ENCODE peak calls at places on chromosomes 16 and 17, in six cellular contexts. Z, I, H, G, F and M are unnamed samples. For H3K36me3, the result is how much of the 10 kb centered on the place peaks cover.

GRCh38 chr16:48959204-48959603 is 322.4 kb downstream of the CBLN1 start:
- DNase-seq in Z (no peak), H (no peak), F (no peak), I (no peak), G (no peak), M (peak)

GRCh38 chr16:3755249-3755648 is 37.9 kb upstream of the TRAP1 start:
- DNase-seq in I (no peak), G (no peak), F (no peak), Z (no peak), H (no peak), M (no peak)

GRCh38 chr16:81590714-81591537 is 146.3 kb downstream of the CMIP start:
- DNase-seq in G (no peak), Z (no peak), F (no peak), I (no peak), H (no peak), M (no peak)

GRCh38 chr16:84836234-84836647 is 16.5 kb downstream of the CRISPLD2 start:
- DNase-seq in Z (peak), G (peak), H (no peak), F (peak), I (no peak), M (peak)

GRCh38 chr17:75345514-75346167 is 56.4 kb upstream of the SLC25A19 start:
- DNase-seq in H (peak), Z (peak), G (no peak), F (no peak), I (peak), M (no peak)

GRCh38 chr17:44941712-44942331 is 5.8 kb downstream of the KIF18B start:
- DNase-seq in F (no peak), I (peak), H (no peak), Z (no peak), G (no peak), M (no peak)

GRCh38 chr16:55443855-55444254 is 35.1 kb upstream of the MMP2 start:
- DNase-seq in F (no peak), G (no peak), I (no peak), Z (no peak), H (no peak), M (no peak)

GRCh38 chr17:74212913-74213791 is at the start of gene TTYH2:
- DNase-seq in Z (peak), F (peak), H (peak), I (peak), G (peak), M (peak)

GRCh38 chr16:67394271-67395104 is 1.2 kb upstream of the TPPP3 start:
- DNase-seq in H (no peak), F (no peak), Z (no peak), I (peak), G (peak), M (no peak)

GRCh38 chr16:85840801-85841200 is 41.3 kb downstream of the COX4I1 start:
- DNase-seq in Z (no peak), H (no peak), G (no peak), F (no peak), I (no peak), M (no peak)

GRCh38 chr16:81004646-81005353 is 1.9 kb downstream of the CMC2 start:
- DNase-seq in H (peak), F (peak), G (no peak), Z (no peak), I (no peak), M (peak)

GRCh38 chr16:82700541-82701240 is 73.9 kb downstream of the CDH13 start:
- DNase-seq in F (peak), G (no peak), Z (no peak), I (no peak), H (no peak), M (peak)

GRCh38 chr17:14903810-14904209 is 361.3 kb downstream of the PMP22 start:
- DNase-seq in G (no peak), Z (no peak), H (no peak), I (no peak), F (peak), M (peak)

GRCh38 chr17:55735784-55736405 is 13.2 kb upstream of the TMEM100 start:
- DNase-seq in H (peak), F (peak), G (no peak), I (peak), Z (peak), M (peak)

GRCh38 chr17:10156082-10156445 is 42.3 kb downstream of the GAS7 start:
- DNase-seq in I (no peak), Z (no peak), H (no peak), G (no peak), F (no peak), M (no peak)

GRCh38 chr16:79542196-79542859 is 58.2 kb downstream of the MAF start:
- DNase-seq in F (no peak), Z (peak), H (no peak), G (peak), I (no peak), M (no peak)

GRCh38 chr17:76467366-76467765 is at the start of gene AANAT:
- DNase-seq in Z (no peak), F (no peak), I (no peak), G (no peak), H (no peak), M (no peak)

GRCh38 chr17:58755577-58756245 is at the start of gene PPM1E:
- DNase-seq in F (peak), H (no peak), G (peak), I (peak), Z (peak), M (no peak)

GRCh38 chr16:89370081-89370511 is 120.3 kb downstream of the ANKRD11 start:
- DNase-seq in I (peak), H (no peak), F (peak), Z (no peak), G (no peak), M (no peak)

GRCh38 chr17:44522883-44523671 is 19.9 kb upstream of the GPATCH8 start:
- DNase-seq in F (peak), Z (peak), G (peak), I (peak), H (peak), M (peak)

GRCh38 chr17:65359016-65359415 is 202.4 kb downstream of the AXIN2 start:
- DNase-seq in I (no peak), H (no peak), Z (no peak), F (peak), G (no peak), M (peak)

GRCh38 chr17:19397556-19398041 is 10.6 kb upstream of the MFAP4 start:
- DNase-seq in G (no peak), F (no peak), H (no peak), I (no peak), Z (peak), M (peak)

GRCh38 chr17:37518816-37519215 is 29.1 kb downstream of the DUSP14 start:
- DNase-seq in H (no peak), F (no peak), Z (no peak), I (no peak), G (no peak), M (no peak)

GRCh38 chr16:85370881-85371651 is 242.1 kb upstream of the GSE1 start:
- DNase-seq in G (peak), Z (peak), H (no peak), F (no peak), I (no peak), M (peak)

GRCh38 chr17:28896491-28896883 is 1.0 kb downstream of the FLOT2 start:
- DNase-seq in H (no peak), F (no peak), G (no peak), Z (no peak), I (no peak), M (no peak)

GRCh38 chr17:850828-851759 is 68.9 kb downstream of the MRM3 start:
- DNase-seq in G (peak), I (no peak), F (peak), H (no peak), Z (no peak), M (peak)

GRCh38 chr16:88405325-88406060 is 22.7 kb downstream of the ZNF469 start:
- DNase-seq in F (peak), H (no peak), G (no peak), I (no peak), Z (no peak), M (no peak)

GRCh38 chr17:67448449-67448848 is 71.4 kb downstream of the PITPNC1 start:
- DNase-seq in Z (no peak), I (no peak), G (no peak), F (no peak), H (no peak), M (no peak)

GRCh38 chr17:888998-889401 is 90.6 kb downstream of the NXN start:
- DNase-seq in H (peak), Z (no peak), I (no peak), G (no peak), F (no peak), M (no peak)

DNA sequence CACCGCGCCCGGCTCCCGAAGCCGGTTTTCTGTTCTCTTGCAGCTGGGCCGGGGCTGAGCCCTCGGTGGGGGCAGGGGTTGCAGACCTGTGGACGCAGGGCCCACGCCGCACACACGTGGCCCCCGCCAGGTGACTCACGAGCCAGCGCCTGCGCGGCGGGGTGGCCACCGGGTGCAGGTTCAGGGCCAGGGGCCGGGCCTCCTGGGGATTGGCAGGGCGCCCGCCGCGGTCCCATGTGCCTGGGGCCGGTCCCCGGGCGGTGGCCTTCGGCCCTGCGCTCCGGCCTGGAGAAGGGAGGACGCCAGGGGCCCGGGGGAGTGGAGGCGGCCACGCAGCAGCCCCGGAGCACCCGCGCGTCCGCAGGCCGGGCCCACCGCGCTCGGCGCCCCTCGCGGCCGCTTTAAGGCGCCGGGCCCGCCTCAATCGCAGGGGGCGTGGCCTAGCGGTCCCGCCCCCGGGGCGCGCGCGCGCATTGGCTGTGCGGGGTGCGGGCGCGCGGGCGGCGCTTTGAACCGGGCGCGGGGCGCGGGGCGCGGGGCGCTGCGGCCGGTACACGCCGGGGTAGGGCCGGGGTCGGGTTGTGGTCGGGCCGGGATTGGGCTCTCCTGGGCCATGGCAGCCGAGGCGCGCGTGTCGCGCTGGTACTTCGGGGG is at the start of gene SLC25A10:
- DNase-seq in H (peak), I (peak), F (peak), Z (peak), G (peak), M (peak)
- TF ChIP-seq CTCF in H (no peak), I (no peak), F (no peak), Z (peak), G (no peak), M (no peak)

GRCh38 chr17:50469005-50469605 is 425 bp upstream of the CHAD start:
- DNase-seq in H (no peak), Z (no peak), G (peak), F (no peak), I (no peak), M (no peak)
- H3K4me3 ChIP-seq in H (no peak), Z (peak), G (peak), F (peak), I (no peak), M (no peak)

DNA sequence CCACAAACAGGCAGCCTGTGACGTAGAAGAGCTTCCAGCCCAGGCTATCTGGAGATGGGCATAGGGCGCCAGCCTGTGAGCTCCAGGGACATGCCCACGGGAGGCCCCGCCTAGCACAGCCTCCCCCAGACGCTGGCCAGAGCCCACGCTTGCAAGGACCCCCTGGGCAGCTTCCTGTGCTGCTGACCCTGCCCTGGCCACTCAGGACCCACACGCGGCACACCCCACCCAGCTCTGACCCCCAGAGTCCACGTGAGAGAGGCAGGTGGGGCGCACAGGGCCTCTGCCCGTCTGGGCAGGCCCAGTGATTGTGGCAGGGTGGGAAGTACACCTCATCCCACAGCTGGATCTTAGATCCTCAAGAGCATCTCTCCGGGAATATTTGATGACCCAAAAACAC is 3.9 kb downstream of the CYBC1 start:
- DNase-seq in H (no peak), F (no peak), I (no peak), Z (no peak), G (no peak), M (no peak)
- H3K36me3 ChIP-seq in H (half or more), F (under half), I (under half), Z (under half), G (under half), M (under half)

DNA sequence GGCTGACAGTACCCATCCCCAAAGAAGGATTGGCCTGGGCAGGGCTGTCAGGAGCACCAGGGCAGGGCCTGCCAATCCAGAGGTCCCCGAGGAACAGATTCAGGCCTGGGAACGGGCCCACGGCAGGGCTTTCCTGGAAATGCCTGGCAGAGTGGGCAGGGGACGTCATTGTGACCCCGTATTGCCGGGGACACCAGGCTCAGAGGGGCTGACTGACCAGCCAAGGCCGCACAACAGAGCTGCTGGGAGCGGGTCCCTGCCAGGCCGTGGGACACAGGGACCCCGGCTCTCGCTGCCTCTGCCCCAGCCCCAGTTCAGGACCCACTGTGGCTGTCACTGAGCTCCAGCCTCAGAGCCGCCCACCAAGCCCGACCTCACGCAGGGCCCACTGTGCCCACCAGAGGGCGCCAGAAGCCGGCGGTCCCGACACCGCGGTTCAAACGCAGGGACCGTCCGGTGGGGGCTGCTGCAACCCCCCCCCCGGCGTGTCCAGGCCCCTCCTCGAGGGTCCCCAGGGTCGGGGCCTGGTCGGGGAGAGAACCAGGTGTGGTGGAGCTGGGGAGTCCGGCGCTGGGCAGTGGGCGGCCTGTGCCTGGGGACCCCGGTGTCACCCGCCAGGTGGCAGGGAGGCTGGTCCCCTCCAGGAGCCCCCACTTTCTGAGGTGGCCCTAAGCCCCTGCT is 15.2 kb upstream of the SSTR5 start:
- DNase-seq in Z (peak), H (no peak), F (no peak), I (no peak), G (peak), M (no peak)
- TF ChIP-seq CTCF in Z (peak), H (peak), F (peak), I (peak), G (peak), M (peak)

DNA sequence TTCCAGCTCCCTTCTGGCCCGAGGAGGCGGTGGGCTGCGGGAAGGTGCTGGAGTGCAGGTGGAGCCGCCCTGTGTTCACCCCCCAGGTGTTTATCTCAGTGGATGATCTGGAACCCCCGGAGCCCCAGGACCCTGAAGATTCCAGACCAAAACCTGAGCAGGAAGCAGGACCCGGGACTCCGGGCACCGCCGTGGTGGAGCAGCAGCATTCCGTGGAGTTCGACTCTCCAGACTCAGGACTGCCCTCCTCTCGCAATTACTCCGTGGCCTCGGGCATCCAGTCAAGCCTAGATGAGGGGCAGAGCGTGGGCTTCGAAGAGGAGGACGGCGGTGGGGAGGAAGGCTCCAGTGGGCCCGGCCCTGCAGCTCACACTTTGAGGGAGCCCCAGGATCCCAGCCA is 25.5 kb downstream of the MNT start:
- DNase-seq in F (no peak), Z (no peak), H (no peak), I (no peak), G (no peak), M (no peak)
- H3K4me3 ChIP-seq in F (no peak), Z (no peak), H (no peak), I (no peak), G (no peak), M (no peak)

GRCh38 chr16:2586901-2587480 is 49.2 kb downstream of the PDPK1 start:
- DNase-seq in G (peak), F (no peak), Z (no peak), H (no peak), I (no peak), M (no peak)
- H3K36me3 ChIP-seq in G (under half), F (under half), Z (under half), H (half or more), I (under half), M (under half)

GRCh38 chr16:9297437-9298113 is 206.1 kb downstream of the HAPSTR1 start:
- DNase-seq in F (no peak), G (no peak), H (no peak), Z (no peak), I (peak), M (no peak)
- TF ChIP-seq CTCF in F (peak), G (peak), H (peak), Z (peak), I (peak), M (no peak)

GRCh38 chr16:2520784-2521577 is 810 bp downstream of the AMDHD2 start:
- DNase-seq in I (no peak), Z (peak), G (peak), H (peak), F (no peak), M (peak)
- H3K4me3 ChIP-seq in I (peak), Z (peak), G (peak), H (peak), F (peak), M (peak)

DNA sequence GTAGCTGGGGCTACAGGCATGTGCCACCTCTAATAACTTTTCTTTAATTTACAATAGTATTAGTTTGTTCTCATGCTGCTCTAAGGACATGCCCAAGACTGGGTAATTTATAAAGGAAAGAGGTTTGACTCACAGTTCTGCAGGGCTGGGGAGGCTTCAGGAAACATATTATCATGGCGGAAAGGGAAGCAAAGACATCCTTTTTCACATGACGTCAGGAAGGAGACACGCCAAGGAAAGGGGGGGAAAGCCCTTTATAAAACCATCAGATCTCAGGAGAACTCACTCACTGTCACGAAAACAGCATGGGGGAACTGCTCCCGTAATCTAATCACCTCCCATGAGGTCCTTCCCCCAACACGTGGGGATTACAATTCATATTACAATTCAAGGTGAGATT is 18.3 kb downstream of the IL4R start:
- DNase-seq in I (no peak), G (no peak), Z (no peak), H (no peak), F (peak), M (no peak)
- H3K36me3 ChIP-seq in I (under half), G (under half), Z (under half), H (under half), F (under half), M (under half)